ENCODE peak calls at places on chromosomes 3 and 15, in six cellular contexts. I, W, A, R, P and G are unnamed samples.

GRCh38 chr15:96870510-96871039 is 540.1 kb downstream of the NR2F2 start:
- DNase-seq in I (no peak), W (no peak), A (no peak), R (no peak), P (no peak), G (no peak)

GRCh38 chr3:121165397-121165837 is 257.4 kb downstream of the STXBP5L start:
- DNase-seq in I (no peak), W (no peak), A (no peak), R (no peak), P (no peak), G (no peak)

GRCh38 chr3:192042116-192042515 is 581.2 kb downstream of the PYDC2 start:
- DNase-seq in I (no peak), W (peak; percentile 91), A (no peak), R (no peak), P (no peak), G (no peak)

GRCh38 chr3:14410501-14411165 is 8.2 kb downstream of the SLC6A6 start:
- DNase-seq in I (peak; percentile 97), W (peak; percentile 62), A (peak; percentile 83), R (peak; percentile 78), P (peak; percentile 60), G (no peak)

GRCh38 chr3:113084777-113085176 is 94.0 kb downstream of the GTPBP8 start:
- DNase-seq in I (no peak), W (no peak), A (no peak), R (peak; percentile 12), P (no peak), G (no peak)

GRCh38 chr3:11290743-11291680 is 18.8 kb downstream of the ATG7 start:
- DNase-seq in I (no peak), W (peak; percentile 20), A (no peak), R (no peak), P (peak; percentile 49), G (no peak)

GRCh38 chr3:141986548-141987107 is 110.2 kb downstream of the ATP1B3 start:
- DNase-seq in I (no peak), W (no peak), A (no peak), R (no peak), P (no peak), G (no peak)

GRCh38 chr15:34275154-34275553 is 50.3 kb downstream of the EMC4 start:
- DNase-seq in I (no peak), W (no peak), A (no peak), R (no peak), P (no peak), G (no peak)

GRCh38 chr15:60656491-60657284 is 177.7 kb upstream of the ICE2 start:
- DNase-seq in I (no peak), W (no peak), A (no peak), R (no peak), P (no peak), G (no peak)

GRCh38 chr3:30232142-30232541 is 374.3 kb upstream of the TGFBR2 start:
- DNase-seq in I (no peak), W (no peak), A (no peak), R (no peak), P (no peak), G (no peak)

GRCh38 chr3:4768021-4768420 is 211.2 kb upstream of the BHLHE40 start:
- DNase-seq in I (no peak), W (no peak), A (no peak), R (no peak), P (no peak), G (no peak)

GRCh38 chr3:127712881-127713771 is 40.4 kb downstream of the ABTB1 start:
- DNase-seq in I (peak; percentile 32), W (no peak), A (no peak), R (no peak), P (no peak), G (no peak)

GRCh38 chr3:136186330-136186729 is 9.8 kb downstream of the MSL2 start:
- DNase-seq in I (no peak), W (peak; percentile 54), A (no peak), R (no peak), P (peak; percentile 48), G (peak; percentile 64)

GRCh38 chr3:62318365-62318751 is 55.0 kb downstream of the FEZF2 start:
- DNase-seq in I (no peak), W (no peak), A (no peak), R (no peak), P (no peak), G (no peak)

GRCh38 chr3:117622130-117622841 is 912.7 kb downstream of the TUSC7 start:
- DNase-seq in I (no peak), W (no peak), A (no peak), R (peak; percentile 77), P (no peak), G (no peak)

GRCh38 chr3:12882336-12883310 is 41.3 kb upstream of the RPL32 start:
- DNase-seq in I (peak; percentile 42), W (no peak), A (no peak), R (no peak), P (no peak), G (no peak)

GRCh38 chr3:171056528-171056927 is 30.0 kb upstream of the SLC2A2 start:
- DNase-seq in I (no peak), W (no peak), A (no peak), R (no peak), P (no peak), G (no peak)

GRCh38 chr3:145678401-145678800 is 482.6 kb downstream of the PLOD2 start:
- DNase-seq in I (no peak), W (no peak), A (no peak), R (no peak), P (no peak), G (no peak)

GRCh38 chr3:141746962-141747361 is 8.9 kb downstream of the RNF7 start:
- DNase-seq in I (no peak), W (no peak), A (no peak), R (no peak), P (peak; percentile 38), G (no peak)

GRCh38 chr15:84773716-84774115 is 25.3 kb downstream of the ZNF592 start:
- DNase-seq in I (no peak), W (no peak), A (no peak), R (no peak), P (no peak), G (no peak)

GRCh38 chr3:124158174-124158812 is 166.4 kb upstream of the ROPN1 start:
- DNase-seq in I (no peak), W (no peak), A (no peak), R (no peak), P (no peak), G (no peak)
- TF ChIP-seq CTCF in I (no peak), W (no peak), A (no peak), R (no peak), P (no peak), G (no peak)

DNA sequence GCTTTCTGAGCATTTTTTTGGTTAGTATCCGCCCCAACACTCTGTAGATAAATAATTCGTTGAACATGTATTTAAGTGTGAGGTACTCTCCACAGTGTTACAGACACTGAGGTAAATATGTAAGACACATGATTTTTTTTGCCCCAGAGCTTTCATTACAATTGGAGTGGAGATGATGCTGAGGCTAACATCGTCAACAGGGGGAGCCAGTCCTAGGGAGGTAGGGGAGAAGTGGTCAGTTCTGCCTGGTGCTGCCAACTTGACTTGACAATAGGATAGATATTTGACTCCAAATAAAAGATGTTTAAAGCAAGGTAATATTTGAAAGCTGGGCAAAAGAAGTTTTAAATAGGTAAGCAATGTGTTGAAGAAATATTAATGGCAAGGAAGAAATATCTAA is 295.7 kb downstream of the UNC13C start:
- DNase-seq in I (no peak), W (peak; percentile 1), A (no peak), R (no peak), P (peak; percentile 7), G (no peak)
- TF ChIP-seq CTCF in I (no peak), W (peak; percentile 59), A (no peak), R (no peak), P (no peak), G (no peak)

GRCh38 chr15:31975446-31976229 is 54.7 kb upstream of the CHRNA7 start:
- DNase-seq in I (no peak), W (no peak), A (no peak), R (no peak), P (peak; percentile 25), G (no peak)
- TF ChIP-seq CTCF in I (no peak), W (no peak), A (no peak), R (peak; percentile 28), P (peak; percentile 33), G (no peak)

GRCh38 chr3:156417733-156418132 is 137.2 kb downstream of the SSR3 start:
- DNase-seq in I (no peak), W (no peak), A (no peak), R (no peak), P (no peak), G (no peak)

GRCh38 chr3:156416846-156417581 is 137.9 kb downstream of the SSR3 start:
- DNase-seq in I (no peak), W (no peak), A (no peak), R (no peak), P (no peak), G (no peak)

GRCh38 chr3:156409694-156410093 is 145.2 kb downstream of the SSR3 start:
- DNase-seq in I (no peak), W (no peak), A (no peak), R (no peak), P (no peak), G (no peak)

GRCh38 chr3:156412600-156412999 is 142.3 kb downstream of the SSR3 start:
- DNase-seq in I (no peak), W (no peak), A (no peak), R (no peak), P (no peak), G (no peak)

DNA sequence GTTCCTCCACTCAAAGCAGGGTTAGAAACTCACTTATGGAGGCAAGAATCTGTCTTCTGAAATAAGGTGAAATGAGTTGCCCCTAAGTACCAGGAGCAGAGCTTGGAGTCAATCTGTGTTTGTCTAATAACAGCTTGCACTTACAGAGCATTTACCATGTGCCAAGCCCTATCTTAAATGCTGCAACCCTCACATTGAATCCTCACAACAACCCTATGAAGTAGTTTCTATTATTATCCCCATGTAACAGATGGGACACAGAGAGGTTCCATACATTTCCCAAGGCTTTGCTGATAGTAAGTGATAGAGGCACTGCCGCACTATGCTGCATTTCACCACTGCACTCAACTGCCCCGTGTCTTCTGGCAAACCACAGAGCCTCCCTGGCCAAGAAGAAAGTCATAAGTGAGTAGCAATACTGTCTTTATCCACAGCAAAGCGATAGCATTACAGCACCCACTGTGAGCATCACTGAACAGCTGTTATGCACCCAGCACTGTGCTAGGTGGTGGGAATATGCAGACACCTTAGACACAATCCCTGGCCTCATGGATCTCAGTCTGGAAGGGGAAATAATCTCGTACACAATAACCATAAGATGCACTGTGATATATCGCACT is 141.5 kb downstream of the SSR3 start:
- DNase-seq in I (no peak), W (no peak), A (no peak), R (no peak), P (no peak), G (no peak)
- TF ChIP-seq CTCF in I (no peak), W (no peak), A (no peak), R (no peak), P (no peak), G (no peak)

GRCh38 chr3:20225769-20226168 is 39.8 kb upstream of the SGO1 start:
- DNase-seq in I (no peak), W (peak; percentile 10), A (no peak), R (peak; percentile 31), P (no peak), G (no peak)
- TF ChIP-seq CTCF in I (no peak), W (peak; percentile 50), A (no peak), R (peak; percentile 59), P (no peak), G (peak; percentile 56)